ENCODE peak calls at places on chromosomes 5 and 9, in ten cellular contexts. A is OCI-LY7, P is fibroblast of the aortic adventitia, D is spleen, B is cardiac fibroblast, Y is foreskin fibroblast, J is PC-9, K is tibial artery, O is stomach, R is keratinocyte. G is an unnamed sample.

GRCh38 chr9:14312721-14313377 is 1.1 kb downstream of the NFIB start:
- DNase-seq in A (no peak), Y (peak), J (no peak), B (peak), R (no peak), O (no peak), D (no peak), P (peak), K (peak), G (no peak)

GRCh38 chr5:172545291-172545761 is 91.0 kb upstream of the SH3PXD2B start:
- DNase-seq in J (no peak), K (no peak), P (no peak), B (no peak), A (no peak), O (no peak), Y (no peak), R (no peak), D (peak), G (no peak)

GRCh38 chr5:174799146-174799545 is 74.8 kb downstream of the MSX2 start:
- DNase-seq in A (no peak), D (no peak), B (peak), R (no peak), O (no peak), K (no peak), J (no peak), P (peak), Y (peak), G (peak)

GRCh38 chr5:93186031-93186682 is 394.9 kb downstream of the NR2F1-AS1 start:
- DNase-seq in O (no peak), B (peak), P (peak), J (no peak), K (no peak), D (no peak), Y (peak), A (no peak), R (peak), G (no peak)

GRCh38 chr5:172175263-172175719 is 12.7 kb downstream of the STK10 start:
- DNase-seq in K (peak), D (peak), O (peak), B (no peak), J (no peak), R (no peak), Y (no peak), P (no peak), A (peak), G (no peak)

GRCh38 chr9:123346026-123346425 is 10.0 kb upstream of the CRB2 start:
- DNase-seq in K (no peak), Y (no peak), O (no peak), A (no peak), P (no peak), J (no peak), D (no peak), B (no peak), R (no peak), G (no peak)

GRCh38 chr5:41763096-41763495 is 107.1 kb downstream of the OXCT1 start:
- DNase-seq in P (peak), K (no peak), B (peak), A (no peak), Y (peak), J (no peak), O (no peak), D (no peak), R (no peak), G (no peak)

GRCh38 chr5:153517105-153517700 is 26.7 kb downstream of the GRIA1 start:
- DNase-seq in D (no peak), O (no peak), A (peak), Y (no peak), K (no peak), R (no peak), B (no peak), P (no peak), J (no peak), G (no peak)

GRCh38 chr5:138449501-138450239 is 10.8 kb downstream of the REEP2 start:
- DNase-seq in A (peak), O (peak), Y (peak), J (peak), B (peak), P (peak), D (peak), K (peak), R (no peak), G (no peak)

GRCh38 chr5:140358738-140359310 is 1.2 kb upstream of the SLC4A9 start:
- DNase-seq in O (no peak), R (no peak), P (peak), B (peak), Y (peak), J (no peak), A (no peak), D (no peak), K (no peak), G (no peak)

GRCh38 chr9:125758986-125759811 is 12.0 kb downstream of the PBX3 start:
- DNase-seq in A (peak), B (peak), P (peak), J (no peak), D (peak), Y (peak), R (no peak), K (peak), O (no peak), G (no peak)

GRCh38 chr9:27771803-27772545 is 198.7 kb upstream of the C9orf72 start:
- DNase-seq in O (no peak), R (no peak), K (no peak), D (no peak), A (no peak), J (no peak), B (peak), Y (no peak), P (no peak), G (no peak)

GRCh38 chr9:123320814-123321213 is 35.2 kb upstream of the CRB2 start:
- DNase-seq in O (no peak), K (no peak), A (peak), R (no peak), B (no peak), Y (no peak), J (no peak), D (no peak), P (no peak), G (no peak)

GRCh38 chr5:154419236-154419635 is 26.6 kb upstream of the SAP30L start:
- DNase-seq in Y (no peak), K (no peak), J (no peak), R (no peak), D (no peak), B (no peak), A (no peak), P (no peak), O (no peak), G (no peak)

GRCh38 chr9:13904746-13905145 is 409.2 kb downstream of the NFIB start:
- DNase-seq in B (no peak), R (no peak), Y (peak), A (no peak), K (no peak), J (no peak), P (peak), O (no peak), D (no peak), G (no peak)

GRCh38 chr5:102753889-102754498 is 1.1 kb upstream of the PAM start:
- DNase-seq in B (no peak), R (no peak), J (no peak), K (no peak), D (peak), O (no peak), P (no peak), A (no peak), Y (no peak), G (no peak)

GRCh38 chr9:91060520-91061343 is 259.1 kb downstream of the SYK start:
- DNase-seq in P (peak), Y (peak), D (no peak), R (no peak), B (peak), A (no peak), J (peak), K (peak), O (peak), G (peak)

GRCh38 chr9:117464941-117465616 is 50.2 kb upstream of the ASTN2 start:
- DNase-seq in O (no peak), K (no peak), Y (no peak), J (no peak), D (no peak), P (no peak), R (no peak), B (no peak), A (no peak), G (no peak)

GRCh38 chr5:10216107-10216506 is 33.6 kb downstream of the ATPSCKMT start:
- DNase-seq in Y (no peak), K (no peak), O (no peak), P (no peak), R (no peak), J (no peak), A (no peak), B (no peak), D (no peak), G (no peak)

GRCh38 chr9:115146581-115147021 is 28.6 kb upstream of the TNC start:
- DNase-seq in D (no peak), Y (peak), K (peak), O (no peak), A (no peak), P (peak), J (peak), B (peak), R (peak), G (no peak)

GRCh38 chr5:174724484-174725260 is at the start of gene MSX2:
- DNase-seq in O (peak), A (no peak), P (peak), K (peak), J (no peak), B (peak), R (peak), D (peak), Y (peak), G (peak)

GRCh38 chr5:125237026-125237425 is 490.6 kb upstream of the ZNF608 start:
- DNase-seq in P (peak), A (no peak), K (no peak), R (no peak), D (no peak), Y (no peak), J (no peak), O (no peak), B (no peak), G (no peak)

GRCh38 chr5:65663804-65664521 is 39.1 kb downstream of the SHLD3 start:
- DNase-seq in O (no peak), D (no peak), A (no peak), P (peak), R (no peak), Y (peak), K (no peak), J (no peak), B (peak), G (no peak)

GRCh38 chr9:77462066-77462465 is 186.1 kb downstream of the GNA14 start:
- DNase-seq in Y (no peak), R (no peak), K (no peak), P (no peak), O (no peak), B (no peak), D (no peak), A (no peak), J (no peak), G (no peak)

GRCh38 chr5:60382761-60383160 is 317.2 kb downstream of the DEPDC1B start:
- DNase-seq in K (no peak), B (peak), Y (peak), D (no peak), A (peak), O (no peak), J (no peak), P (peak), R (no peak), G (peak)

GRCh38 chr5:35545190-35545589 is 72.5 kb upstream of the SPEF2 start:
- DNase-seq in R (no peak), P (no peak), Y (no peak), O (no peak), B (no peak), K (no peak), D (no peak), A (no peak), J (no peak), G (no peak)
- H3K4me3 ChIP-seq in R (no peak), P (no peak), Y (no peak), O (no peak), B (no peak), K (no peak), D (no peak), A (no peak), J (no peak), G (no peak)

DNA sequence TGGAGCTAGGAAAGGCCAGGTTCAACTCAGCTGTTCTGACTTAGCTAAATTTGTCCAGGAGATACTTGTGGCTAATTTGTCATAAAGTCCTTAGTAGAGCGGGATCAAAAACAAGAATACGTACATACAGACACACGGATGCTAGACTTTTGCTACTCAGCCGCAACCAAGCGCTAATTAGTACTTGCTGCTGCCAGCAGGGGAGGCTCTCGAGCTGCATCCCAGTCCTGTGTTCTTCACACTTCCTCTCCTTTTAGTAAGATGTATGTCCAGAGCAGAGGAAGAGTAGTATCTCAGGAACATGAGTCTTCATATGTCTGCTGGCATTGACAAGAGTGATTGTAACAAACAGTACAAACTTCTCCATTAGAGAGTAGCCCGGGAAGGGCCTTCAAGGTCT is 58.3 kb downstream of the CYFIP2 start:
- DNase-seq in P (no peak), R (no peak), B (no peak), K (no peak), D (no peak), Y (no peak), J (no peak), A (no peak), O (no peak), G (no peak)
- TF ChIP-seq CTCF in P (peak), R (peak), B (peak), K (no peak), D (no peak), Y (peak), J (peak), A (peak), O (no peak), G (peak)

GRCh38 chr9:21504113-21504512 is 22.0 kb upstream of the IFNE start:
- DNase-seq in K (no peak), J (no peak), R (no peak), D (no peak), O (no peak), A (no peak), Y (no peak), B (no peak), P (no peak), G (no peak)

GRCh38 chr9:21505425-21506179 is 23.5 kb upstream of the IFNE start:
- DNase-seq in O (no peak), D (no peak), K (no peak), B (peak), P (no peak), Y (no peak), R (no peak), A (no peak), J (no peak), G (no peak)

GRCh38 chr9:21502586-21502985 is 20.5 kb upstream of the IFNE start:
- DNase-seq in Y (no peak), O (no peak), A (no peak), K (no peak), R (no peak), D (no peak), P (no peak), J (no peak), B (no peak), G (no peak)

GRCh38 chr9:21506910-21507795 is 25.0 kb upstream of the IFNE start:
- DNase-seq in P (peak), A (no peak), Y (peak), K (no peak), B (peak), O (no peak), R (no peak), D (no peak), J (peak), G (peak)

GRCh38 chr9:21504894-21505293 is 22.8 kb upstream of the IFNE start:
- DNase-seq in O (no peak), K (no peak), P (no peak), J (no peak), D (no peak), Y (no peak), A (no peak), R (no peak), B (no peak), G (no peak)
- H3K4me3 ChIP-seq in O (no peak), K (no peak), P (no peak), J (no peak), D (no peak), Y (no peak), A (no peak), R (no peak), B (no peak), G (no peak)

GRCh38 chr5:116361171-116361967 is 213.3 kb downstream of the SEMA6A start:
- DNase-seq in Y (peak), O (peak), A (no peak), J (no peak), P (no peak), K (no peak), R (no peak), D (peak), B (peak), G (no peak)
- TF ChIP-seq CTCF in Y (no peak), O (no peak), A (no peak), J (no peak), P (no peak), K (no peak), R (peak), D (no peak), B (no peak), G (peak)

DNA sequence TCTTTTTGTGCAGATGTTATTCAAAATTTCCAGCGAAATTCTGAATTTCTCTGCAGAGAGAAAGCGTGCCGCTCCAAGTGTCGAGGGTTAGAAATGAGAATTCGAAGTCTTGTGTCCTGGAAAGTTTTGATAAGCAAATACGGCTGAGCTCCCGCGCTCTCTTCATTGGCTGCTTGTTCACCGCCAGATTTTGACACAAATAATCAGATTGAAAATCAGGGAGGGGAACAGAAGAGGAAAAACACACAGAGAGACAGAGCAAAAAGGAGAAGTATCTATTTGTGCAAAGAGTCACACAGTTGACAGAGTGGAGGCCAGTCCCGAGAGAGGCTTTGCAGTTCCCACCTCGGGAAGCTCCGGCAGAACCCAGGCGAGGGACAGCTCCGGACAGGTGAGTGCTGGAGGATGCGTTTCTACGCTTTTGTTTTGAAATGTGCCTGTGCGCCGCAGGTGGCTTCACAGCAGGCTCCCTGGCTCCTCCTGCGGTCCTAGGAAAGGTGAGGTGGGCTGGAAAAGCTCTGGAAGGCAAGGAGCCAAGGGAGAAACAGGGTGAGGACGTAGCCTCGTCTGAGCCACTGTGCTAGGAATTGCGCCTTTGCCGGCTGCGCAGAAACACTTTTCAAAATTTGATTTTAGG is at the start of gene GFI1B:
- DNase-seq in O (no peak), J (no peak), P (no peak), D (no peak), A (no peak), R (no peak), B (no peak), K (no peak), Y (no peak), G (no peak)
- H3K4me3 ChIP-seq in O (no peak), J (no peak), P (no peak), D (no peak), A (no peak), R (no peak), B (no peak), K (no peak), Y (no peak), G (no peak)